ENCODE peak calls at places on chromosomes 16 and 17, in eight cellular contexts. Z is heart right ventricle; W is CD4-positive, alpha-beta T cell; E is stimulated activated naive B cell treated with anti-CD40 and anti-IgM and Interleukin-4, amounts not matched to agents 10 μg/mL and 1 μg/mL and 100 μg/mL, for 72 hours; T is GM12878; F is NCI-H345; G is NCI-H1105; M is NCI-H1436. C is an unnamed sample.

GRCh38 chr17:74380086-74380958 is 13.0 kb downstream of the GPR142 start:
- DNase-seq in T (no peak), G (no peak), M (peak), Z (no peak), E (no peak), W (no peak), F (no peak), C (peak)

GRCh38 chr16:67730326-67730725 is 11.2 kb upstream of the GFOD2 start:
- DNase-seq in Z (no peak), G (no peak), M (no peak), E (no peak), T (no peak), W (no peak), F (no peak), C (no peak)

GRCh38 chr17:27879987-27880608 is 13.1 kb downstream of the LYRM9 start:
- DNase-seq in Z (peak), F (peak), G (peak), W (peak), M (peak), T (peak), E (peak), C (peak)

GRCh38 chr17:39739020-39739884 is 1.5 kb downstream of the GRB7 start:
- DNase-seq in Z (no peak), W (no peak), M (peak), E (no peak), G (peak), F (peak), T (no peak), C (peak)

GRCh38 chr17:77089118-77089477 is 51.7 kb upstream of the SEC14L1 start:
- DNase-seq in M (no peak), F (no peak), W (no peak), E (no peak), G (no peak), T (no peak), Z (no peak), C (no peak)

GRCh38 chr16:17026600-17027242 is 444.0 kb downstream of the XYLT1 start:
- DNase-seq in Z (no peak), M (no peak), G (no peak), F (no peak), E (peak), T (peak), W (no peak), C (no peak)

GRCh38 chr17:81635431-81635830 is 1.5 kb downstream of the NPLOC4 start:
- DNase-seq in Z (no peak), G (no peak), E (no peak), T (no peak), M (no peak), W (no peak), F (no peak), C (no peak)

GRCh38 chr17:45262516-45263476 is 902 bp upstream of the SPATA32 start:
- DNase-seq in W (no peak), F (no peak), Z (no peak), M (no peak), E (no peak), G (no peak), T (no peak), C (no peak)

GRCh38 chr17:71084219-71084618 is 914.9 kb downstream of the KCNJ2 start:
- DNase-seq in E (no peak), Z (no peak), W (no peak), G (peak), F (peak), M (no peak), T (no peak), C (peak)

GRCh38 chr17:68443974-68444464 is 13.3 kb downstream of the WIPI1 start:
- DNase-seq in G (no peak), E (no peak), F (no peak), W (no peak), Z (no peak), M (no peak), T (no peak), C (no peak)

GRCh38 chr16:88780100-88781062 is 4.6 kb downstream of the PIEZO1 start:
- DNase-seq in M (no peak), Z (no peak), G (no peak), E (no peak), T (no peak), F (no peak), W (no peak), C (no peak)

GRCh38 chr16:9393601-9394000 is 302.2 kb downstream of the HAPSTR1 start:
- DNase-seq in W (no peak), T (no peak), G (no peak), F (no peak), Z (no peak), M (no peak), E (no peak), C (no peak)

GRCh38 chr17:79836952-79837887 is 2.0 kb downstream of the CBX4 start:
- DNase-seq in T (no peak), G (no peak), F (no peak), Z (peak), E (peak), W (no peak), M (peak), C (peak)

GRCh38 chr17:21286066-21286770 is 1.7 kb downstream of the MAP2K3 start:
- DNase-seq in E (no peak), T (no peak), W (no peak), M (no peak), G (peak), Z (peak), F (peak), C (peak)

GRCh38 chr17:44383363-44383762 is 6.1 kb downstream of the ITGA2B start:
- DNase-seq in T (no peak), F (no peak), E (no peak), Z (no peak), W (no peak), M (no peak), G (no peak), C (no peak)

GRCh38 chr16:88807142-88807625 is 3.6 kb downstream of the CDT1 start:
- DNase-seq in E (no peak), F (no peak), G (no peak), Z (no peak), W (no peak), T (no peak), M (no peak), C (no peak)

GRCh38 chr16:68646948-68647659 is 2.0 kb downstream of the CDH3 start:
- DNase-seq in Z (no peak), T (no peak), M (no peak), F (no peak), W (no peak), E (no peak), G (no peak), C (peak)

GRCh38 chr17:34797724-34798123 is 163.5 kb downstream of the CCT6B start:
- DNase-seq in M (no peak), F (no peak), E (no peak), G (no peak), Z (peak), W (no peak), T (no peak), C (peak)

C was measured in renal cortical epithelial cell.